ENCODE peak calls at places on chromosomes 16 and 17, in four cellular contexts. One of them, this sample, is unnamed.
A peak's percentile ranks its signal among the peaks of the same experiment; 100 is the strongest.

GRCh38 chr17:384622-385194 is 32.1 kb upstream of the RPH3AL start:
- DNase-seq in GM12878: no peak
- DNase-seq in H1: no peak
- DNase-seq in HepG2: no peak
- DNase-seq in this sample: no peak

GRCh38 chr16:24844101-24845030 is 1.4 kb upstream of the SLC5A11 start:
- DNase-seq in GM12878: no peak
- DNase-seq in H1: no peak
- DNase-seq in HepG2: peak; percentile 90
- DNase-seq in this sample: peak; percentile 91

GRCh38 chr17:68294617-68295016 is 3.3 kb downstream of the ARSG start:
- DNase-seq in GM12878: no peak
- DNase-seq in H1: no peak
- DNase-seq in HepG2: no peak
- DNase-seq in this sample: no peak

GRCh38 chr16:3640207-3640606 is 14.3 kb upstream of the DNASE1 start:
- DNase-seq in GM12878: no peak
- DNase-seq in H1: peak; percentile 39
- DNase-seq in HepG2: peak; percentile 62
- DNase-seq in this sample: no peak

GRCh38 chr16:75789237-75789636 is 62.9 kb upstream of the CPHXL start:
- DNase-seq in GM12878: no peak
- DNase-seq in H1: no peak
- DNase-seq in HepG2: peak; percentile 53
- DNase-seq in this sample: peak; percentile 61

GRCh38 chr16:4257646-4258556 is 14.9 kb downstream of the TFAP4 start:
- DNase-seq in GM12878: no peak
- DNase-seq in H1: no peak
- DNase-seq in HepG2: no peak
- DNase-seq in this sample: no peak

GRCh38 chr16:23434380-23434779 is 18.6 kb downstream of the COG7 start:
- DNase-seq in GM12878: peak; percentile 40
- DNase-seq in H1: no peak
- DNase-seq in HepG2: peak; percentile 83
- DNase-seq in this sample: peak; percentile 58

GRCh38 chr16:54936086-54936978 is 5.7 kb downstream of the IRX5 start:
- DNase-seq in GM12878: no peak
- DNase-seq in H1: peak; percentile 73
- DNase-seq in HepG2: no peak
- DNase-seq in this sample: no peak

GRCh38 chr17:20035501-20035900 is 26.3 kb downstream of the SPECC1 start:
- DNase-seq in GM12878: no peak
- DNase-seq in H1: no peak
- DNase-seq in HepG2: no peak
- DNase-seq in this sample: no peak

GRCh38 chr17:692116-692515 is 22.5 kb downstream of the VPS53 start:
- DNase-seq in GM12878: no peak
- DNase-seq in H1: no peak
- DNase-seq in HepG2: no peak
- DNase-seq in this sample: no peak

GRCh38 chr17:44218344-44219125 is 940 bp downstream of the UBTF start:
- DNase-seq in GM12878: no peak
- DNase-seq in H1: peak; percentile 83
- DNase-seq in HepG2: peak; percentile 89
- DNase-seq in this sample: peak; percentile 84

GRCh38 chr16:87713469-87714229 is 52.1 kb downstream of the KLHDC4 start:
- DNase-seq in GM12878: no peak
- DNase-seq in H1: no peak
- DNase-seq in HepG2: no peak
- DNase-seq in this sample: no peak
- TF ChIP-seq ATF2 in GM12878: no peak
- TF ChIP-seq ATF2 in H1: no peak
- TF ChIP-seq ATF2 in HepG2: no peak
- TF ChIP-seq ATF2 in this sample: no peak

GRCh38 chr17:64781394-64781793 is 119.3 kb upstream of the SMURF2 start:
- DNase-seq in GM12878: no peak
- DNase-seq in H1: peak; percentile 73
- DNase-seq in HepG2: no peak
- DNase-seq in this sample: no peak
- TF ChIP-seq CEBPB in GM12878: no peak
- TF ChIP-seq CEBPB in H1: no peak
- TF ChIP-seq CEBPB in HepG2: no peak
- TF ChIP-seq CEBPB in this sample: no peak

DNA sequence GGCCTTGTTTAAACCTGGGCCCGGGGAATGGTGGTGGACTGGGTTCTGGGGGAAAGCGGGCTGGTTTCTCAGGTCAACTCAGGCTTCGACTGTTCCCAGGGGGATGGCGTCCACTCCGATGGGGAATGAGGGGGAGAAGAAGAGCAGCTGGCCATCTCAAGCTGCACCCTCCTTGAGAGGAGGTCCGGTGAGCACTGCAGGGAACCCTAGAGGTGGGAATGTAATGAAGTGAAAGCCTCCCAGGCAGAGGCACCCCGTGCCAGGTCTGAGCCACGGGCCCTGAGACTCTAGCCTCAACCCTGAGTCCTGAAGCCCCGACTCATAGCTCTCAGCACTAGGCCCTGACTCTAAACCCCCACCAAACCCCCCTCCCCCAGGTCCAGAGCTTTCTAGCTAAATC is 1.2 kb upstream of the CDIPT start:
- DNase-seq in GM12878: no peak
- DNase-seq in H1: no peak
- DNase-seq in HepG2: no peak
- DNase-seq in this sample: no peak
- TF ChIP-seq ATF2 in GM12878: no peak
- TF ChIP-seq ATF2 in H1: no peak
- TF ChIP-seq ATF2 in HepG2: no peak
- TF ChIP-seq ATF2 in this sample: no peak

DNA sequence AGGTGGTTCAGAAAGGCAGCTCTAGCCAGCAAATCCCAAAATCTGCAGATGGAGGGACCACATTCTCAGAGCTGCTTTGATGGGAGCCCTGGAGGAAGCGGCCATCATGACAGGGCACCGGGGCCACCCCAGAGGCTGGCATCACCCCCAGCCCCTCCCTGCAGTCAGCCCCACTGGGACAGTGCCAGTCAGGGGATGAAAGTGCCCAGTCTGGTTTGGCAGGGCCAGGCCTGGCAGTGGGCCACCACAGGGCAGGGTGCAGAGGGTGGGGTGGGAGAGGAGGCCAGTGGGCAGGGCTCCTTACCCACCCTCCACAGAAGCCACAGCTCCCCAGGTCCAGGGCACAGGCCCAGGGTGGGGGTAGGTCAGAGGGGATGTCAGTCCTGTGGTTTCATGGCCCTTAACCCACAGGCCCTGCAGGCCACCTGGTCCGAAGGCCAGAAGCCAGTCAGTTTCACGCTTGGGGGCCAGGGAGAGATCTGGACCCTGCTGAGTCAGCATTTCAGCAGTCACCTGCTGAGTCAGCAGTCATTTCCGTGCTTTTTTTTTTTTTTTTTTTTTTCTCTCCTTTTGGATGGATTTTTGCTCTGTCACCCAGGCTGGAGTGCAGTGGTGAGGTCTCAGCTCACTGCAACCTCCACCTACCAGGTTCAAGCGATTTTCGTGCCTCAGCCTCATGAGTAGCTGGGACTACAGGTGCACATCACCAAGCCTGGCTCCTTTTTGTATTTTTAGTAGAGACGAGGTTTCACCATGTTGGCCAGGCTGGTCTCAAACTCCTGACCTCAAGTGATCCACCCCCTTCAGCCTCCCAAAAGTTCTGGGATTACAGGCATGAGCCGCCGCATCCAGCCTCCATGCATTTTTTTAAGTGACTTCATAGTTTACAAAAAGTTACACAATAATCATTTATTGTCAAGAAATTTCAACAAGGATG is 10.4 kb downstream of the SLC25A10 start:
- DNase-seq in GM12878: no peak
- DNase-seq in H1: peak; percentile 52
- DNase-seq in HepG2: no peak
- DNase-seq in this sample: peak; percentile 80
- TF ChIP-seq CEBPB in GM12878: no peak
- TF ChIP-seq CEBPB in H1: no peak
- TF ChIP-seq CEBPB in HepG2: peak; percentile 28
- TF ChIP-seq CEBPB in this sample: peak; percentile 57

DNA sequence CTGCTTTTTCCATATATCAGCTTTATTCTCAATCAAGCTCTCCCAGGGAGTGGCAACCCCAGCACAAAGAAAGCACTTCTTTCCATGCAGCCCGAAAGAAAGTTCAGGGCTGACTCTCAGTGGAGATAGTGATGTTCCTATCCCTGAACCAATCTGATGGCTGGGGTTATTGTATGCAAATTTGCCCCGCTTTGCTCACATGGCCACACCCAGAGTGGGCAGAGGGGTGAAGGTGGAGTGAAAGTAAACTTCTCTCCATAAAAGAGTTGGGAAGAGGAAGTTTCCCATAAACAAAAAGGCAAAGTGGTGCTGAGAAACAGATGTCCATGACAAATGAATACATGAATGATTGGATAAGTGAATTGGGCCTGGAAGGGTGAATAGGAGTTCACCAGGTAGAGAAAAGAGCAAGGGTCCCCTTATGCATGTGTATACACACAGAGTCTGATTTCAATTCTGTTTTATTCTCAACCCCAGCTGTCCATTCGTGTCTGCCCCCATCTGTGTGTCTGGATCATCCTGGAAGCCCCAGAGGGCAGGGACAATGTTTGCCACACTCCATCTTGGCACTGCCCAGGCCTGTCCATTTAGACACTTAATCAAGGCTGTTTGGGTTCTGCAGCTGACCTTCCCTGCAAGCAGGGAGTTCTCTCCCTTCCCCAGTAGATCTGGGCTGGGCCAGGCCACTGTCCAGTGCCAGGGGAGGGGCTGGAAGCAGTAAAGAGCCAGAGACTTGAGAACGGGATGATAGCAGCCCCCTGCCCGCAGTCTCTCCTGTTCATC is 14.1 kb upstream of the NGFR start:
- DNase-seq in GM12878: no peak
- DNase-seq in H1: no peak
- DNase-seq in HepG2: no peak
- DNase-seq in this sample: no peak
- TF ChIP-seq ATF2 in GM12878: no peak
- TF ChIP-seq ATF2 in H1: no peak
- TF ChIP-seq ATF2 in HepG2: no peak
- TF ChIP-seq ATF2 in this sample: no peak

GRCh38 chr16:16982614-16983013 is 488.1 kb downstream of the XYLT1 start:
- DNase-seq in GM12878: no peak
- DNase-seq in H1: no peak
- DNase-seq in HepG2: no peak
- DNase-seq in this sample: no peak
- TF ChIP-seq CEBPB in GM12878: no peak
- TF ChIP-seq CEBPB in H1: no peak
- TF ChIP-seq CEBPB in HepG2: no peak
- TF ChIP-seq CEBPB in this sample: no peak

DNA sequence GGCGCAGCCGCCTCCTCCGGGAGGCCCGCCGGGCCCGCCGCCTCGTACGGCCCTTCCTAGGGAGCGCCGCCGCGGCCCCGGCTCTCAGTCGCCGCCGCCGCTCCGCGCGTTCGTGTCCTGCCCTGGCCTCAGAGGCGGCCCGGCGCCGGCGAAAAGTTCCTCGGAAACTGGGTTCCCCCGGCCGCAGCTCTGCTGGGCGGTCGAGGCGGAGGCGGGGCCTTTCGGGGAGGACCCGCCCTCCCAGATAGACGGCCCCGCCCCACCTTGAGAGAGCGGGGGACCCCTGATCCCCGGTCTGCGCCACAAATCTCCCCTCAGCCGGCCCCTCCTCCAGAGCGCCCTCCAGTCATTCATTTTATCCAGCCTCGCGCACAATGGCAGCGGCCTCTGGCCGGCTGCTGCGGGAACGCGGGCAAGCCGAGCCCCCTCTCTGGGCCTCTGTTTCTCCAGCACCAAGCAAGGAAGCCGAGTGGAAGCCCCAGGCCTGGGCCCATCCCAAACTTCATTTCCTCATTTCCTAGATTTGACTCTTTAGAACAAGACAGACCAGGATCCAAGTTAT is at the start of gene SREBF1:
- DNase-seq in GM12878: no peak
- DNase-seq in H1: peak; percentile 84
- DNase-seq in HepG2: peak; percentile 37
- DNase-seq in this sample: peak; percentile 86
- TF ChIP-seq ATF2 in GM12878: no peak
- TF ChIP-seq ATF2 in H1: no peak
- TF ChIP-seq ATF2 in HepG2: no peak
- TF ChIP-seq ATF2 in this sample: no peak

GRCh38 chr16:56013962-56014552 is 138.9 kb upstream of the CES5A start:
- DNase-seq in GM12878: no peak
- DNase-seq in H1: peak; percentile 91
- DNase-seq in HepG2: peak; percentile 45
- DNase-seq in this sample: peak; percentile 20
- TF ChIP-seq CEBPB in GM12878: no peak
- TF ChIP-seq CEBPB in H1: peak; percentile 79
- TF ChIP-seq CEBPB in HepG2: peak; percentile 19
- TF ChIP-seq CEBPB in this sample: no peak

GRCh38 chr16:67150058-67150832 is 553 bp downstream of the B3GNT9 start:
- DNase-seq in GM12878: no peak
- DNase-seq in H1: peak; percentile 94
- DNase-seq in HepG2: no peak
- DNase-seq in this sample: peak; percentile 81

GRCh38 chr16:67149276-67150057 is 1.3 kb downstream of the B3GNT9 start:
- DNase-seq in GM12878: no peak
- DNase-seq in H1: peak; percentile 64
- DNase-seq in HepG2: no peak
- DNase-seq in this sample: no peak

GRCh38 chr16:67151431-67152097 is 766 bp upstream of the B3GNT9 start:
- DNase-seq in GM12878: no peak
- DNase-seq in H1: no peak
- DNase-seq in HepG2: no peak
- DNase-seq in this sample: no peak

GRCh38 chr16:67148656-67149275 is 2.0 kb downstream of the B3GNT9 start:
- DNase-seq in GM12878: no peak
- DNase-seq in H1: no peak
- DNase-seq in HepG2: no peak
- DNase-seq in this sample: no peak

DNA sequence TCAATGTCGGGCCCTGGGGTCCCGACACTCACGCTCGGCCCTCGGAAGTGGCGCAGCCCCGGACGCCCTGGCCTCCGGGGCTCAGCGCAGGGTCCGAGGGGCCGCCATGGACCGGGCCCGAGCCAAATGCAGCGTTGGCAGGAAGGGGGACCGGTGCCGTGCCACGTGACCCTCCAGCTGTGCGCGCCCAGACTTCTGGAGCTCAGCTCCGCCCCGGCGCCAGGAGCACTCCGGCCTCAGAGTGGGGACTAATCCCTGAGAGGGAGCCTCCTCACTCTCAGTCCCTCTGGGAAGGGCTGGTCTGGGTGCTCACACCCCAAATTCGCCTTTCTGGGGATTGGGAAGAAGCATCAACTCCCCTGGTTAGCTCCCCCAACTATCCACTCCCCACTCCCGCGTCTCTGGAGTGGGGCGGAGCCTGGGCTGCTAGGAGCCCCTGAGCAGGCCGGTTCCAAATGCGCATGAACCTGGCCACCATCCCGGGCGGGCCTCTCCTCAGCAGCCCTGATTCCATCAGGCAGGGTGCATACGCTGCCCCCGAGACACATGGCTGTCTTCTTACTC is at the start of gene B3GNT9:
- DNase-seq in GM12878: no peak
- DNase-seq in H1: peak; percentile 88
- DNase-seq in HepG2: peak; percentile 56
- DNase-seq in this sample: peak; percentile 43
- TF ChIP-seq ATF2 in GM12878: no peak
- TF ChIP-seq ATF2 in H1: no peak
- TF ChIP-seq ATF2 in HepG2: no peak
- TF ChIP-seq ATF2 in this sample: no peak

This sample was measured in K562.